ENCODE peak calls at places on chromosomes 2 and 18, in four cellular contexts. B is effector memory CD4-positive, alpha-beta T cell; E is H9; M is GM12878. F is an unnamed sample.

GRCh38 chr2:85797959-85798358 is 44.2 kb downstream of the ATOH8 start:
- DNase-seq in B (no peak), E (no peak), M (no peak), F (no peak)

GRCh38 chr2:236745420-236746210 is 176.0 kb downstream of the ACKR3 start:
- DNase-seq in B (no peak), E (no peak), M (no peak), F (no peak)

GRCh38 chr2:151260492-151261239 is 997 bp downstream of the RBM43 start:
- DNase-seq in B (no peak), E (no peak), M (peak), F (no peak)

GRCh38 chr18:75218064-75218463 is 7.5 kb downstream of the TSHZ1 start:
- DNase-seq in B (no peak), E (no peak), M (no peak), F (no peak)

GRCh38 chr2:209470466-209470865 is 46.6 kb downstream of the MAP2 start:
- DNase-seq in B (no peak), E (no peak), M (no peak), F (no peak)

GRCh38 chr2:88754585-88755305 is 63.3 kb downstream of the RPIA start:
- DNase-seq in B (no peak), E (no peak), M (no peak), F (no peak)

GRCh38 chr2:217824223-217824622 is 178.6 kb downstream of the TNS1 start:
- DNase-seq in B (no peak), E (no peak), M (no peak), F (no peak)

GRCh38 chr2:207133493-207133861 is 32.3 kb downstream of the KLF7 start:
- DNase-seq in B (no peak), E (no peak), M (no peak), F (no peak)

GRCh38 chr2:44944952-44945612 is 3.6 kb downstream of the SIX3 start:
- DNase-seq in B (no peak), E (no peak), M (no peak), F (no peak)

GRCh38 chr2:180901331-180901730 is 79.1 kb upstream of the UBE2E3 start:
- DNase-seq in B (no peak), E (no peak), M (no peak), F (no peak)

GRCh38 chr2:62883629-62884028 is 167.0 kb upstream of the OTX1 start:
- DNase-seq in B (no peak), E (no peak), M (no peak), F (no peak)

GRCh38 chr18:29749699-29750098 is 1292.8 kb downstream of the DSC3 start:
- DNase-seq in B (no peak), E (no peak), M (no peak), F (no peak)

GRCh38 chr2:222404126-222404891 is 20.0 kb upstream of the SGPP2 start:
- DNase-seq in B (no peak), E (no peak), M (no peak), F (no peak)

GRCh38 chr2:64202206-64202864 is 58.1 kb upstream of the PELI1 start:
- DNase-seq in B (no peak), E (no peak), M (peak), F (no peak)

GRCh38 chr2:7012141-7012809 is 95.1 kb downstream of the RNF144A start:
- DNase-seq in B (no peak), E (no peak), M (no peak), F (no peak)

GRCh38 chr18:48028716-48029115 is 98.3 kb upstream of the SMAD2 start:
- DNase-seq in B (no peak), E (no peak), M (no peak), F (no peak)

GRCh38 chr18:12287684-12288405 is 20.2 kb upstream of the TUBB6 start:
- DNase-seq in B (no peak), E (peak), M (no peak), F (peak)

GRCh38 chr18:11362856-11363255 is 213.5 kb upstream of the PIEZO2 start:
- DNase-seq in B (no peak), E (no peak), M (no peak), F (no peak)

GRCh38 chr18:12036201-12036751 is 55.0 kb downstream of the IMPA2 start:
- DNase-seq in B (no peak), E (no peak), M (no peak), F (peak)

GRCh38 chr2:221533299-221533698 is 38.8 kb downstream of the EPHA4 start:
- DNase-seq in B (no peak), E (no peak), M (no peak), F (no peak)

GRCh38 chr2:51812138-51812866 is 780.4 kb upstream of the NRXN1 start:
- DNase-seq in B (no peak), E (no peak), M (no peak), F (no peak)

GRCh38 chr2:85873679-85874078 is 15.1 kb downstream of the ST3GAL5 start:
- DNase-seq in B (no peak), E (no peak), M (no peak), F (no peak)

GRCh38 chr2:159586034-159586433 is 30.3 kb downstream of the BAZ2B start:
- DNase-seq in B (no peak), E (no peak), M (no peak), F (no peak)

GRCh38 chr18:5710235-5710634 is 166.4 kb upstream of the EPB41L3 start:
- DNase-seq in B (no peak), E (no peak), M (no peak), F (no peak)

GRCh38 chr2:177078843-177079242 is 133.8 kb upstream of the HNRNPA3 start:
- DNase-seq in B (no peak), E (no peak), M (no peak), F (no peak)

GRCh38 chr18:79601234-79601633 is 78.4 kb upstream of the CTDP1 start:
- DNase-seq in B (no peak), E (no peak), M (no peak), F (no peak)

DNA sequence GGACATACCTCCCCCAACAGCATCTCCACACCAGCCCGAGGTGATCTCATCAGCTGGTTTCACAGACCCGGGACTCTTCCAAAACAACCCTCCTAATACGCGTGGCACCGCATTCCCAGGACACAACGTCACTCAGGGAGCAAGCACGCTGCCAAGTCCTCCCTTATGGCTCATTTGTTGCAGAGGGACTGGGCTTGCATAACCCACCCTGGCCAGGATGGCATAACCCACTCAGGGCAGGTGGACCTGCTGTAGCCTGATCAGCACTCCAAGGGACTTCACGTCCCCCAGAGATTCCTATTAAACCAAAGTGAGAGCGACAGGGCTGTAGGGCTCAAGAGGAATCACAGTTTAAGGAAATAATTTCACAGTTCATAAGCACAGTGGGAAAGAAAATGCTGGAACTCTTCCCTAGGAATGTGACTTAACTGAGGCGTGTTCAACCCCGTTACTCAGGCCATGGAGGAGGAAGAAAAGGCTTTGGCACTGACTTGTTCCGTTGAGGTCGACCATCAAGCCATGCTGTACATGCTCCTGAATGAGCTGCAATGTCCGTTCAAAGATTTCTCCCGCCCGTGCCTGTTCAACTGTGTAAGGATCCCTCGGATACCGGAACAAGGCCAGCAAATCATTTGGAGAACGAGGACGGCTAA is 91.1 kb downstream of the PXDN start:
- DNase-seq in B (no peak), E (peak), M (no peak), F (peak)
- H3K27ac ChIP-seq in B (no peak), E (no peak), M (no peak), F (peak)

DNA sequence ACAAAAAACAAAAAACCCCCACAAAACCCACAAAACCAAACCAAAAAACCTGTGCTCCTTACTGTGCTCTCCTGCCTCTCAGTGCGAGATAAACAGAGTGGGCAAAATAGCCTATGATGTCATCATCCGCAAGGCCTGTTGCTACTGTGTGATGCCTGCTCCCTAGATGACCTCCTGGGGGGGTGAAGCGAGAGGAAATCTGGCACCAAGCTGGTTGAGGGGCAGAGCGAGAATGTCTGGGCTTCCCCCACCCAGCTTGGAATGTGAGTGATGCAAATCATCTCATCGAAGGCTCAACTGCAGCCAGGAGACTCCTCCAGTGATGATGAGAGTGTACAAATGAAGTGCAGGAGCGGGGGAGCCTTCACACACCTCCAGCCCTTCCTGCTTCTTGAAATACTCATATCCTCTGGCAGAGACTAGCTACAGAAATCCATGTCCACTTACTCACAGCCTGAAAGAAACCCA is 57.7 kb upstream of the MAP4K3 start:
- DNase-seq in B (no peak), E (no peak), M (peak), F (no peak)
- H3K27ac ChIP-seq in B (no peak), E (no peak), M (no peak), F (peak)

GRCh38 chr18:51165296-51165695 is 32.2 kb downstream of the MEX3C start:
- DNase-seq in B (no peak), E (no peak), M (no peak), F (no peak)
- H3K27ac ChIP-seq in B (no peak), E (no peak), M (no peak), F (no peak)

DNA sequence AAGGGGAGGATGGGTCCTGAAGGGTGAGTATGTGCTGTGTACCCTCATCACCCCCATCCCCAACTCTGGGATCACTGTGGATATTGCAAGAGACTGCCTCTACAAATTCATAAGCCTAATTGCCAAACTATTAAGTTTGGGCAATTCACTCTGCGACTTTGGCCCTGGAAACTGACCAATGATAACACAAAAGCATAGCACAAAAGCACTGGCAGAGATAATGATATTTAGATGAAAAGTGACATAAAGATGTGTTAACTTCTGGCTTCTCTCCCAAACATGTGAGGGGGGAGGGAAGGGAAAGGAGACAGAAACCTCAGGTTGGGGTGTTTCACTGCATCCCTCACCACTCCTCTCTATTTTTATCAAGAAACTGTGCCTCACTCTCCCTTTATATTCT is 150.3 kb downstream of the SATB2 start:
- DNase-seq in B (no peak), E (no peak), M (no peak), F (no peak)
- H3K27ac ChIP-seq in B (no peak), E (no peak), M (no peak), F (no peak)

DNA sequence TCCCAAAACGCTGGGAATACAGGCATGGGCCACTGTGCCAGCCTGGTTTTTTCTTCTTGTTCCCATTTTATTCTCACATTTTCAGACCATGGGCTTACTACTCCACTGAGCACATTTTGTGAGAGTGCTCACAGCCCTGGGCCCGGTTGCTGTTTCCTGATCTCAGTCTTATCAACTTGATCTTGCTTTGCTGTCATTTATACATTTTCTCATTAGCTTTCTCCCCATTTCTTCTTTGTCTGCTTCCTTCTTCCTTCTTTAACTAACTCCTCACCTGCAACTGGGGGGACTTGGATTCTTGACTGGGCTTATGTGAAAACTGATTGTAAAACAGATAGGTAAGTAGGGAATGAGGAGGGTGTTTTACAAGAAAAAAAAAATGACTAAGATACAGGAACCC is 117.3 kb downstream of the PLB1 start:
- DNase-seq in B (no peak), E (no peak), M (no peak), F (no peak)
- H3K27ac ChIP-seq in B (peak), E (no peak), M (no peak), F (no peak)

GRCh38 chr18:3972291-3972985 is 482.7 kb downstream of the DLGAP1 start:
- DNase-seq in B (no peak), E (peak), M (no peak), F (no peak)

GRCh38 chr18:3966985-3967856 is 487.9 kb downstream of the DLGAP1 start:
- DNase-seq in B (no peak), E (peak), M (no peak), F (no peak)

GRCh38 chr18:3970929-3971328 is 484.2 kb downstream of the DLGAP1 start:
- DNase-seq in B (no peak), E (no peak), M (no peak), F (no peak)

GRCh38 chr18:3979024-3979423 is 476.1 kb downstream of the DLGAP1 start:
- DNase-seq in B (no peak), E (no peak), M (no peak), F (no peak)

DNA sequence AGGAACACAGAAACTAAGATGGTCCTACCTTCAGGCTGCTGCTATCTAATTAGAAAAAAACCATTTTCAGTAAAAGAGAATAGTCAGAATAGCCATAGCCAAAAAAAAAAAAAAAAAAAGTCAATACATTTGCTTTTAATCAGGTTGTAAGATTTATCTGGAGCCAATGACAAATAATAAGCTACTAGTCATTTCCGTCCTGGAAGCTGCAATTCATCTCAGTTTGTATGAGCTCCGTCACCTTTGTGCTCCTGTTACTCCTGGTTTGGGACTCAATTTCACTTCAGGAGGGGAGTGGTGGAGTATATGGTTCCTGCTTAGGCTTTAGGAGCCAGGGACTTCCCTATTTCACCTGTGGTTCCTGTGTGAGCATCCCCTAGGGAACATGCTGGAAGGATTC is 481.9 kb downstream of the DLGAP1 start:
- DNase-seq in B (no peak), E (no peak), M (no peak), F (no peak)
- H3K27ac ChIP-seq in B (no peak), E (no peak), M (no peak), F (no peak)

DNA sequence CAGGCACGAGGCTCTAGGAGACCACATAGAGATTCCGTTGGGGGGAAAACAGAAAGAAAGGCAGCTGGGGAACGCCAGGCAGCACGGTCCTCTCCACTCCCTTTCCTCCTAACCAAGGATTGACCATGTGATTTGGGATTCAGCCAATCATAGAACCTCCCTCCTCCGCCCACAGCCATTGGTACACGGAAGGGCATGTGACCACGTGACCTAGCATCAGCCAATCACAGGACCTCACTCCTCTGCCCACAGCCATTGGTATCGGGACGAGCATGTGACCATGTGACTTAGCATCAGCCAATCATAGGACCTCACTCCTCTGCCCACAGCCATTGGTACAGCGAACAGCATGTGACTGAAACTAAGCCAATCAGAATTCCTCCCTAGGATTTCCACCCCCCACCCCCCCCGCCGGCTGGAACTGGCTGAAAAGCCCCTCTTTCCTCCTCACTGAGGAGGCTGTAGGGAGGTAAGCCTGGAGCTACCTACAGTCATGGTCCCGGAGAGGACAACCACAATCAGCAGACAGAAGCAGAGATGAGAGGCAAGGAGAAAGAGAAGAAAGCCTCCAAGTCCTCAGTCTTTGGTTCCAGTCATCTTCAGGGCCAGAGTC is 7.6 kb downstream of the SERPINE2 start:
- DNase-seq in B (no peak), E (peak), M (no peak), F (no peak)
- H3K27ac ChIP-seq in B (no peak), E (no peak), M (no peak), F (no peak)

GRCh38 chr18:58196881-58197872 is 153.2 kb downstream of the NEDD4L start:
- DNase-seq in B (no peak), E (no peak), M (no peak), F (no peak)

GRCh38 chr18:58194028-58194427 is 150.0 kb downstream of the NEDD4L start:
- DNase-seq in B (no peak), E (peak), M (no peak), F (no peak)

GRCh38 chr18:58195278-58195721 is 151.3 kb downstream of the NEDD4L start:
- DNase-seq in B (no peak), E (peak), M (no peak), F (no peak)

GRCh38 chr18:58192519-58192918 is 148.5 kb downstream of the NEDD4L start:
- DNase-seq in B (no peak), E (no peak), M (no peak), F (no peak)

GRCh38 chr18:58196164-58196563 is 152.1 kb downstream of the NEDD4L start:
- DNase-seq in B (no peak), E (no peak), M (no peak), F (no peak)
- H3K27ac ChIP-seq in B (no peak), E (no peak), M (no peak), F (no peak)

DNA sequence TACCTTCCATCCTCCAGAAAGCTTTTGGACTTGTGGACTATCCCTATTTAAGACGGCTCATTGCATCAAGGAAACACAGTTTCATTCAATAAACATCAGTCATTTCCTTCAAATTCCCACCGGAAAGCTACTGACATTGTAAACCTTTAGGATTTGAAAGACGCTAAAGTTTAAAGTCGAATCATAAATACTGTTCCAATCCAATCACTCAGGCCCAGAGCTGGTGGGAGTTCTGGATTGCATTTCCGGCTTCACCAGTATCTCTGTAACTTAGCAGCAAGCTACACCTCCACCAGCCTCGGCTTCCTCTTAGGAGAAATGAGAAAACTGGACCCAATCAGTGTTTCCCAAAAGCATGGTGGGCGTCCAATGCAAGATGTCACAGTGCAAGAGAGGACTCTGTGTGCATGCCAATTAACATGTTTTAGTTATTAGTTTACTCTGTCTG is 1.6 kb downstream of the WDFY1 start:
- DNase-seq in B (no peak), E (no peak), M (no peak), F (no peak)
- H3K27ac ChIP-seq in B (no peak), E (no peak), M (peak), F (peak)